ENCODE peak calls at places on chromosomes 5 and 9, in five cellular contexts. F, C, Z, G and Y are unnamed samples.

GRCh38 chr9:16421534-16421933 is 448.9 kb downstream of the BNC2 start:
- DNase-seq in F (peak), C (no peak), Z (no peak), G (peak), Y (no peak)

GRCh38 chr9:70120834-70121510 is 77.3 kb downstream of the MAMDC2 start:
- DNase-seq in F (no peak), C (no peak), Z (no peak), G (peak), Y (no peak)

GRCh38 chr9:111597852-111598729 is 1.4 kb downstream of the PTGR1 start:
- DNase-seq in F (peak), C (no peak), Z (peak), G (peak), Y (no peak)

GRCh38 chr9:133428579-133429215 is 6.5 kb downstream of the ADAMTS13 start:
- DNase-seq in F (peak), C (no peak), Z (no peak), G (no peak), Y (no peak)

GRCh38 chr9:5832093-5832542 is 799 bp downstream of the ERMP1 start:
- DNase-seq in F (no peak), C (no peak), Z (peak), G (no peak), Y (no peak)

GRCh38 chr9:11064853-11065252 is 452.1 kb upstream of the PTPRD start:
- DNase-seq in F (no peak), C (no peak), Z (no peak), G (no peak), Y (no peak)

GRCh38 chr5:143376911-143377838 is 26.3 kb downstream of the NR3C1 start:
- DNase-seq in F (no peak), C (no peak), Z (no peak), G (peak), Y (no peak)

GRCh38 chr5:4093970-4094369 is 498.3 kb downstream of the IRX1 start:
- DNase-seq in F (no peak), C (no peak), Z (no peak), G (no peak), Y (no peak)

GRCh38 chr9:12666813-12667212 is 26.4 kb upstream of the TYRP1 start:
- DNase-seq in F (no peak), C (no peak), Z (no peak), G (peak), Y (no peak)

GRCh38 chr5:172608773-172609172 is 32.3 kb upstream of the NEURL1B start:
- DNase-seq in F (no peak), C (peak), Z (no peak), G (no peak), Y (no peak)

GRCh38 chr5:119418782-119419101 is 33.6 kb upstream of the HSD17B4 start:
- DNase-seq in F (no peak), C (no peak), Z (no peak), G (no peak), Y (no peak)

GRCh38 chr9:83596899-83597504 is 25.9 kb upstream of the IDNK start:
- DNase-seq in F (no peak), C (no peak), Z (peak), G (peak), Y (no peak)

GRCh38 chr9:131943397-131943796 is 136.3 kb downstream of the MED27 start:
- DNase-seq in F (no peak), C (no peak), Z (no peak), G (no peak), Y (peak)

GRCh38 chr5:37043693-37044092 is 167.1 kb downstream of the NIPBL start:
- DNase-seq in F (no peak), C (no peak), Z (no peak), G (no peak), Y (no peak)

GRCh38 chr5:14167211-14167845 is 24.2 kb downstream of the TRIO start:
- DNase-seq in F (no peak), C (no peak), Z (no peak), G (peak), Y (no peak)

GRCh38 chr5:106189121-106189809 is 1481.5 kb downstream of the EFNA5 start:
- DNase-seq in F (peak), C (peak), Z (peak), G (no peak), Y (no peak)

GRCh38 chr5:133398646-133399081 is 213.7 kb downstream of the FSTL4 start:
- DNase-seq in F (no peak), C (no peak), Z (no peak), G (no peak), Y (no peak)

GRCh38 chr9:34555002-34555348 is 32.2 kb upstream of the ENHO start:
- DNase-seq in F (no peak), C (no peak), Z (peak), G (no peak), Y (no peak)

GRCh38 chr9:130309689-130310455 is 44.3 kb downstream of the HMCN2 start:
- DNase-seq in F (no peak), C (no peak), Z (no peak), G (no peak), Y (no peak)

GRCh38 chr5:157718529-157718928 is 12.7 kb upstream of the THG1L start:
- DNase-seq in F (no peak), C (no peak), Z (no peak), G (peak), Y (no peak)

GRCh38 chr9:135698767-135699166 is 514 bp downstream of the SOHLH1 start:
- DNase-seq in F (no peak), C (no peak), Z (no peak), G (no peak), Y (no peak)

GRCh38 chr5:150298701-150299451 is 3.8 kb downstream of the ARSI start:
- DNase-seq in F (no peak), C (no peak), Z (no peak), G (peak), Y (no peak)

GRCh38 chr9:129235041-129235930 is 57.2 kb upstream of the IER5L start:
- DNase-seq in F (no peak), C (no peak), Z (no peak), G (no peak), Y (no peak)

GRCh38 chr9:112174965-112175795 is at the start of gene SUSD1:
- DNase-seq in F (no peak), C (peak), Z (peak), G (peak), Y (no peak)

GRCh38 chr5:14316471-14316870 is 173.3 kb downstream of the TRIO start:
- DNase-seq in F (no peak), C (no peak), Z (no peak), G (no peak), Y (no peak)

GRCh38 chr5:56625577-56625976 is 189.8 kb upstream of the MAP3K1 start:
- DNase-seq in F (no peak), C (no peak), Z (no peak), G (peak), Y (no peak)

GRCh38 chr5:131634666-131634995 is 398 bp downstream of the RAPGEF6 start:
- DNase-seq in F (peak), C (peak), Z (peak), G (peak), Y (no peak)

GRCh38 chr9:114811969-114812636 is 6.3 kb upstream of the TNFSF15 start:
- DNase-seq in F (no peak), C (no peak), Z (no peak), G (no peak), Y (no peak)

GRCh38 chr5:32342656-32343055 is 29.9 kb upstream of the MTMR12 start:
- DNase-seq in F (no peak), C (no peak), Z (peak), G (no peak), Y (no peak)

GRCh38 chr5:2757563-2758311 is 6.3 kb upstream of the IRX2 start:
- DNase-seq in F (no peak), C (no peak), Z (no peak), G (peak), Y (no peak)

GRCh38 chr9:129839324-129840023 is 4.2 kb downstream of the USP20 start:
- DNase-seq in F (no peak), C (no peak), Z (no peak), G (no peak), Y (no peak)

GRCh38 chr5:76684756-76685594 is 31.0 kb upstream of the F2R start:
- DNase-seq in F (no peak), C (no peak), Z (no peak), G (no peak), Y (no peak)

GRCh38 chr9:14103115-14103514 is 210.8 kb downstream of the NFIB start:
- DNase-seq in F (no peak), C (no peak), Z (no peak), G (no peak), Y (no peak)

GRCh38 chr5:119274767-119275130 is 81.1 kb upstream of the TNFAIP8 start:
- DNase-seq in F (no peak), C (no peak), Z (no peak), G (peak), Y (no peak)

GRCh38 chr5:97764700-97765099 is 581.7 kb upstream of the RIOK2 start:
- DNase-seq in F (no peak), C (no peak), Z (no peak), G (peak), Y (no peak)

GRCh38 chr5:169946743-169947142 is 33.6 kb downstream of the INSYN2B start:
- DNase-seq in F (no peak), C (no peak), Z (no peak), G (no peak), Y (no peak)

GRCh38 chr5:77768978-77769377 is 7.2 kb downstream of the TBCA start:
- DNase-seq in F (no peak), C (no peak), Z (no peak), G (no peak), Y (no peak)

GRCh38 chr9:34458967-34459355 is 356 bp downstream of the DNAI1 start:
- DNase-seq in F (no peak), C (no peak), Z (no peak), G (no peak), Y (no peak)

GRCh38 chr5:74798977-74799911 is 32.2 kb downstream of the NSA2 start:
- DNase-seq in F (no peak), C (no peak), Z (no peak), G (peak), Y (no peak)